ENCODE peak calls at places on chromosomes 4 and X, in five cellular contexts. A, O, I, B and Z are unnamed samples.

GRCh38 chrX:100410083-100410590 is at the start of gene PCDH19:
- DNase-seq in B (no peak), A (no peak), I (peak; percentile 31), O (peak; percentile 70), Z (no peak)

GRCh38 chr4:61877893-61878292 is 677.8 kb downstream of the ADGRL3 start:
- DNase-seq in B (no peak), I (no peak), O (no peak), A (no peak), Z (no peak)

GRCh38 chrX:86066998-86067397 is 19.6 kb upstream of the CHM start:
- DNase-seq in A (no peak), B (no peak), I (no peak), O (no peak), Z (no peak)

GRCh38 chr4:76897522-76898384 is at the start of gene SOWAHB:
- DNase-seq in I (no peak), B (no peak), O (peak; percentile 41), A (no peak), Z (no peak)

GRCh38 chr4:156596026-156596425 is 375.6 kb downstream of the PDGFC start:
- DNase-seq in B (no peak), A (no peak), O (no peak), I (no peak), Z (no peak)

GRCh38 chr4:99405433-99406115 is 29.6 kb downstream of the ADH7 start:
- DNase-seq in I (peak; percentile 20), B (no peak), O (peak; percentile 40), A (no peak), Z (peak; percentile 21)

GRCh38 chr4:142265536-142265935 is 580.6 kb downstream of the INPP4B start:
- DNase-seq in O (no peak), A (no peak), B (no peak), I (no peak), Z (no peak)

GRCh38 chr4:94766856-94767255 is 9.1 kb downstream of the BMPR1B start:
- DNase-seq in A (no peak), B (no peak), I (no peak), O (no peak), Z (no peak)

GRCh38 chrX:46602468-46603102 is 29.0 kb downstream of the CHST7 start:
- DNase-seq in O (no peak), B (no peak), I (no peak), A (no peak), Z (no peak)

GRCh38 chrX:108199691-108200090 is 108.1 kb downstream of the ATG4A start:
- DNase-seq in I (no peak), O (no peak), A (no peak), B (no peak), Z (no peak)

GRCh38 chr4:96525901-96526300 is 686.0 kb downstream of the PDHA2 start:
- DNase-seq in I (no peak), B (no peak), O (no peak), A (no peak), Z (no peak)

GRCh38 chrX:11066812-11067211 is 44.3 kb upstream of the HCCS start:
- DNase-seq in O (no peak), A (no peak), I (no peak), B (no peak), Z (no peak)

GRCh38 chr4:107913283-107913899 is 18.0 kb upstream of the CYP2U1 start:
- DNase-seq in A (no peak), O (no peak), B (no peak), I (no peak), Z (peak; percentile 36)

GRCh38 chrX:155997436-155997835 is at the start of gene IL9R:
- DNase-seq in I (no peak), O (no peak), A (no peak), B (peak; percentile 13), Z (no peak)

GRCh38 chrX:115894087-115894486 is 276.5 kb upstream of the AGTR2 start:
- DNase-seq in A (no peak), O (no peak), I (peak; percentile 29), B (no peak), Z (peak; percentile 3)

GRCh38 chrX:154695913-154696312 is 42.5 kb upstream of the CTAG2 start:
- DNase-seq in I (no peak), A (no peak), B (no peak), O (no peak), Z (no peak)

GRCh38 chr4:78659264-78659663 is 107.7 kb downstream of the ANXA3 start:
- DNase-seq in A (no peak), O (no peak), B (no peak), I (no peak), Z (no peak)

GRCh38 chr4:86942185-86942666 is 7.4 kb downstream of the AFF1 start:
- DNase-seq in O (no peak), I (no peak), A (no peak), B (no peak), Z (no peak)

GRCh38 chr4:139641218-139641617 is 24.4 kb upstream of the MGST2 start:
- DNase-seq in O (no peak), B (no peak), I (no peak), A (no peak), Z (no peak)

GRCh38 chrX:41561045-41561444 is 113.9 kb downstream of the NYX start:
- DNase-seq in A (no peak), B (peak; percentile 3), O (no peak), I (no peak), Z (no peak)